ENCODE peak calls at places on chromosomes 3 and 15, in four cellular contexts. One of them, this sample, is unnamed.

GRCh38 chr3:59192473-59192872 is 142.6 kb upstream of the CFAP20DC start:
- DNase-seq in A549: peak
- DNase-seq in tibial nerve: no peak
- DNase-seq in upper lobe of left lung: no peak
- DNase-seq in this sample: no peak

GRCh38 chr15:74370471-74370870 is 3.0 kb upstream of the CYP11A1 start:
- DNase-seq in tibial nerve: no peak
- DNase-seq in A549: no peak
- DNase-seq in upper lobe of left lung: no peak
- DNase-seq in this sample: peak

GRCh38 chr15:94280301-94280700 is 48.9 kb downstream of the MCTP2 start:
- DNase-seq in upper lobe of left lung: no peak
- DNase-seq in tibial nerve: no peak
- DNase-seq in A549: no peak
- DNase-seq in this sample: no peak

GRCh38 chr15:63945838-63946298 is 100.4 kb downstream of the DAPK2 start:
- DNase-seq in A549: no peak
- DNase-seq in upper lobe of left lung: peak
- DNase-seq in tibial nerve: no peak
- DNase-seq in this sample: no peak

GRCh38 chr3:15860014-15860934 is 62.5 kb upstream of the ANKRD28 start:
- DNase-seq in A549: peak
- DNase-seq in upper lobe of left lung: peak
- DNase-seq in tibial nerve: peak
- DNase-seq in this sample: peak

GRCh38 chr15:91908401-91908800 is 54.9 kb downstream of the SLCO3A1 start:
- DNase-seq in upper lobe of left lung: no peak
- DNase-seq in A549: peak
- DNase-seq in tibial nerve: no peak
- DNase-seq in this sample: no peak

GRCh38 chr15:99213187-99213811 is 36.1 kb downstream of the TTC23 start:
- DNase-seq in tibial nerve: peak
- DNase-seq in A549: peak
- DNase-seq in upper lobe of left lung: no peak
- DNase-seq in this sample: peak

GRCh38 chr3:102006812-102007485 is 157.6 kb downstream of the NFKBIZ start:
- DNase-seq in A549: peak
- DNase-seq in upper lobe of left lung: no peak
- DNase-seq in tibial nerve: peak
- DNase-seq in this sample: peak

GRCh38 chr3:188881954-188882641 is 289.7 kb upstream of the TPRG1 start:
- DNase-seq in A549: peak
- DNase-seq in upper lobe of left lung: no peak
- DNase-seq in tibial nerve: no peak
- DNase-seq in this sample: no peak

GRCh38 chr3:12379640-12380407 is 91.0 kb downstream of the PPARG start:
- DNase-seq in upper lobe of left lung: no peak
- DNase-seq in A549: no peak
- DNase-seq in tibial nerve: no peak
- DNase-seq in this sample: no peak

GRCh38 chr3:190180268-190180667 is 59.6 kb upstream of the P3H2 start:
- DNase-seq in tibial nerve: no peak
- DNase-seq in upper lobe of left lung: no peak
- DNase-seq in A549: no peak
- DNase-seq in this sample: no peak

GRCh38 chr3:29594261-29594660 is 313.4 kb downstream of the RBMS3 start:
- DNase-seq in upper lobe of left lung: no peak
- DNase-seq in A549: no peak
- DNase-seq in tibial nerve: no peak
- DNase-seq in this sample: no peak

GRCh38 chr3:153901152-153901551 is 220.0 kb upstream of the ARHGEF26 start:
- DNase-seq in tibial nerve: no peak
- DNase-seq in upper lobe of left lung: no peak
- DNase-seq in A549: no peak
- DNase-seq in this sample: no peak

DNA sequence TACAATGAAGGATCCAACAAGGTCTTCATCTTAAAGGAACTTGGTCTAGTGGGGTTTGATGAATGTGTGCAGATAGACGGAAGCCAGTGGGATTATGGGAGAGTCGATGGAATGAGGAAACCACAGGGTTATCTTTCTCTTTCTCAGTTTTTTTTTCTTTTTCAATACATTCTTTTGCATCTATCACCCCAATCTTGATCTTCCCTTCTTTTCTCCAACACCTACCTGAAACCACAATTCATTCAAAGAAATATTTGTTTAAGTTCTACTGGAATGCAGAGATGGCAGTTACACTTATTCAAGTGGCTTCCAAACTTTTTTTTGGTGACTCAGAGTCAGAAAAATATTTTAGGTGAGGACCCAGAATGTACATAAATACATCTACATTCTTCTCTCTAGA is 1.7 kb downstream of the TMEM212 start:
- DNase-seq in tibial nerve: no peak
- DNase-seq in A549: no peak
- DNase-seq in upper lobe of left lung: no peak
- DNase-seq in this sample: no peak
- TF ChIP-seq EP300 in tibial nerve: no peak
- TF ChIP-seq EP300 in A549: no peak
- TF ChIP-seq EP300 in upper lobe of left lung: no peak
- TF ChIP-seq EP300 in this sample: no peak

DNA sequence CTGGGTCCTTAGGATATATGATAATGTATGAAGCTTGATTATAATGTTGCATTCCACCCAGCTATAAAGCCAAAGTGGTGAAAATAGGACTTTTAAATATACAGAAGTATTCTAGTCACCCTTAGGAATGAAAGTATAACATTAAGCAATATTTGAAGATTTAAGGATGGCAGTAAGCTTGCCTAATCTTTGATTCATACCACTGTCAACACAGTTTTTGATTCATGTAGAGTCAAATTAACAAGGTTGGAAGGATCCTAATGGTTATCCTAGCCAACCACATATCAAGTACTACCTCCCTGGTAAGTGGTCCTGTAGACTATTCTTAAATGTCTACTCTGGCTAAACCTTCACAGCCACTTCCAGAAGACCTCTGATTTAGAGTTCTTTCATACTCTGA is 18.6 kb downstream of the ARIH1 start:
- DNase-seq in tibial nerve: no peak
- DNase-seq in upper lobe of left lung: no peak
- DNase-seq in A549: no peak
- DNase-seq in this sample: no peak
- H3K27ac ChIP-seq in tibial nerve: no peak
- H3K27ac ChIP-seq in upper lobe of left lung: no peak
- H3K27ac ChIP-seq in A549: no peak
- H3K27ac ChIP-seq in this sample: no peak

DNA sequence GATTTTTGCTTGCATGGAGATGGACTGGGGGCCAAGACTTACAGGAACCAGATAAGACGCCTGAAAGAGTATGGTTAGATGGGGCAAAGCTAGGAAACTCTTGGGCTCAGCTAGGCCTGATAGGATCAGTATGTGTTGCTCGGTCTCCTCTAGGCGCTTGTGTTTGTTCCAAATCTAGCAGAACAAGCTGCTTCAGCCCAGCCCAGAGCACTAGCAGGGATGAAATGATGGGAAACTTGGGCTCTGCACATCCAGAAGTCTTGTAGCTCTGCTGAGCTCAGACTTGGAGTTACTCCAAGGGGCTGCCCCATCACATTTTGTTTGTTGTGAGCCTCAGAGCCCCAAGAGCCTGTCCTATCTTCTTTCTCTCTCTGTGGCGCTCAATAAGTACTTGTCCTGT is 34.7 kb downstream of the FOXL2 start:
- DNase-seq in A549: no peak
- DNase-seq in tibial nerve: no peak
- DNase-seq in upper lobe of left lung: no peak
- DNase-seq in this sample: no peak
- TF ChIP-seq EP300 in A549: no peak
- TF ChIP-seq EP300 in tibial nerve: no peak
- TF ChIP-seq EP300 in upper lobe of left lung: no peak
- TF ChIP-seq EP300 in this sample: no peak

DNA sequence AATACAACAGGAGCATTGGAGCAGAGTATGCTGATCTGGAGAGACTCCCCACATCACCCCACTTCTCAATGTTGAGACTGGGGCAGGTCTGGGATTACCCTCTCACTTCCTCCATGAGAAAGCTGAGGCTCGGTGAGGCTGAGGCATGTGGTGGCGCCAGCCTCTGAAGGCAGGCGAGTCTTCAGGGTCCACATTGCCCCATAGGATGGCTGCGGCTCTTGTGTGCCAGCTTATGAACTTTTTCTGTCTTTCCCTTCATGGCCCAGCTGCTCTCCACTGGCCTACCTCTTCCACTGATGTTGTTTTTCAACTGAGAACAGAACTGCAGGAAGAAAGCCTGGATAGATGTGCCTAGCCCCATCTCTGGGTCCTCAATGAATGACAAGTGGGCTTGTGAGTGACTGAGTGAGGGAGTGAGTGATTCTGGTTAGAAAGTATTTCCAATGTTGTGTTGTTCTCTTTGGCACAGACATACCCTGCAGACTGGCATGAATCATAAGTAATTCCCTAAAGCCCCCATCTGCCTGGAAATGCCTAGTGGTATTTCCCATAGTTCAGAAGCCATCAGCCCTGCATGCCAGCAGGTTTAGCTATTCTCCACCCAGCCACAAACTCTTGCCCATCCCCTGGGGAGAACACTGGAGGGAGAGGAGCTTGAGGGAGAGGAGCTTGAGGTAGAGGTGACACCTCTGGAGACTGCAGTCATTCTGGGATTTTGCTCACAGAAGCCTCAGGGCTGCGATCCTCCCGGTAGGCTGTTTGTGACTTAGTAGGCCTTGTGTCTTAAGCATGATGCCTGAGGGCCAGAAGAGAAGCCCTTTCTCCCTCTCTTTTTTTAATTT is 56.9 kb downstream of the AMOTL2 start:
- DNase-seq in A549: peak
- DNase-seq in tibial nerve: no peak
- DNase-seq in upper lobe of left lung: no peak
- DNase-seq in this sample: no peak
- H3K27ac ChIP-seq in A549: peak
- H3K27ac ChIP-seq in tibial nerve: no peak
- H3K27ac ChIP-seq in upper lobe of left lung: no peak
- H3K27ac ChIP-seq in this sample: no peak

GRCh38 chr15:62920569-62921502 is 121.7 kb upstream of the TPM1 start:
- DNase-seq in upper lobe of left lung: no peak
- DNase-seq in A549: no peak
- DNase-seq in tibial nerve: peak
- DNase-seq in this sample: no peak
- TF ChIP-seq EP300 in upper lobe of left lung: no peak
- TF ChIP-seq EP300 in A549: no peak
- TF ChIP-seq EP300 in tibial nerve: peak
- TF ChIP-seq EP300 in this sample: no peak

GRCh38 chr3:114272271-114272670 is 21.6 kb upstream of the TIGIT start:
- DNase-seq in A549: no peak
- DNase-seq in upper lobe of left lung: no peak
- DNase-seq in tibial nerve: no peak
- DNase-seq in this sample: no peak
- H3K27ac ChIP-seq in A549: no peak
- H3K27ac ChIP-seq in upper lobe of left lung: no peak
- H3K27ac ChIP-seq in tibial nerve: no peak
- H3K27ac ChIP-seq in this sample: no peak

GRCh38 chr3:43688245-43688650 is 2.5 kb upstream of the ABHD5 start:
- DNase-seq in A549: no peak
- DNase-seq in upper lobe of left lung: no peak
- DNase-seq in tibial nerve: no peak
- DNase-seq in this sample: no peak

GRCh38 chr3:43689166-43689565 is 1.6 kb upstream of the ABHD5 start:
- DNase-seq in upper lobe of left lung: no peak
- DNase-seq in tibial nerve: no peak
- DNase-seq in A549: no peak
- DNase-seq in this sample: no peak

GRCh38 chr3:43691120-43692002 is 623 bp downstream of the ABHD5 start:
- DNase-seq in A549: peak
- DNase-seq in tibial nerve: peak
- DNase-seq in upper lobe of left lung: peak
- DNase-seq in this sample: peak

GRCh38 chr3:43690400-43691119 is at the start of gene ABHD5:
- DNase-seq in upper lobe of left lung: peak
- DNase-seq in tibial nerve: peak
- DNase-seq in A549: peak
- DNase-seq in this sample: peak

DNA sequence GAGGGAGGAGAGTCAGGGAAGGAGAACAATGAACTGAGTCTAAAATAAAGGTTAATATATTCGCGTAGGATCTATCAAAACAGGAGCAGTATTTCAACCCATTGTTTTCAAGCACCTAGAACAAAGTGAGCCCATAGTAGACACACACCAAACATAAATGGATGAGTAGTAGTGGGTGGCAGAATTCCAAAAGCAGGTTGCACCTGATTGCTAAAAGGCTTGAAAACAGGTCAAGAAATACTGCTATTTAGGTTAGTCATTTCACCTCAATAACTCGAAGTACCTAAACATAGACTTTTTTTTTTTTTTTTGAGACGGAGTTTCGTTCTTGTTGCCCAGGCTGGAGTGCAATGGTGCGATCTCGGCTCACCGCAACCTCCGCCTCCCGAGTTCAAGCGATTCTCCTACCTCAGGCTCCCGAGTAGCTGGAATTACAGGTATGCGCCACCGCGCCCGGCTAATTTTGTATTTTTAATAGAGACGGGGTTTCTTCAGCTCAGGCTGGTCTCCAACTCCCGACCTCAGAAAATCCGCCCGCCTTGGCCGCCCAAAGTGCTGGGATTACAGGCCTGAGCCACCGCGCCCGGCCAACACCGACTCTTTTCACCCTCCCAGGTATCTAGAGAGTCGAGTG is 855 bp upstream of the ABHD5 start:
- DNase-seq in A549: no peak
- DNase-seq in upper lobe of left lung: no peak
- DNase-seq in tibial nerve: no peak
- DNase-seq in this sample: no peak
- TF ChIP-seq EP300 in A549: no peak
- TF ChIP-seq EP300 in upper lobe of left lung: no peak
- TF ChIP-seq EP300 in tibial nerve: no peak
- TF ChIP-seq EP300 in this sample: no peak